ENCODE peak calls at places on chromosomes 4 and X, in four cellular contexts. L is IMR-90, Q is H9, M is H1. W is an unnamed sample.

GRCh38 chr4:163493643-163494359 is 689 bp upstream of the TMA16 start:
- DNase-seq in M (no peak), L (no peak), Q (no peak), W (no peak)

GRCh38 chr4:1870578-1871443 is at the start of gene NSD2:
- DNase-seq in M (no peak), Q (peak), L (peak), W (peak)

GRCh38 chr4:8319061-8319460 is 49.5 kb downstream of the HTRA3 start:
- DNase-seq in M (no peak), L (no peak), Q (no peak), W (no peak)

GRCh38 chr4:21512351-21512750 is 436.2 kb downstream of the KCNIP4 start:
- DNase-seq in L (peak), M (no peak), Q (no peak), W (peak)

GRCh38 chr4:40446785-40447184 is 111.7 kb downstream of the CHRNA9 start:
- DNase-seq in L (peak), Q (no peak), M (no peak), W (peak)

GRCh38 chr4:66123195-66123594 is 452.9 kb upstream of the EPHA5 start:
- DNase-seq in L (no peak), M (no peak), Q (no peak), W (no peak)

GRCh38 chr4:142404191-142404611 is 441.9 kb downstream of the INPP4B start:
- DNase-seq in M (no peak), L (peak), Q (no peak), W (no peak)

GRCh38 chrX:150360331-150360730 is 2.8 kb upstream of the MAMLD1 start:
- DNase-seq in L (no peak), M (no peak), Q (no peak), W (no peak)

GRCh38 chr4:2356123-2357069 is 62.0 kb downstream of the ZFYVE28 start:
- DNase-seq in Q (no peak), M (no peak), L (no peak), W (no peak)

GRCh38 chr4:183348706-183349659 is 26.8 kb upstream of the CLDN24 start:
- DNase-seq in L (peak), Q (no peak), M (no peak), W (peak)

DNA sequence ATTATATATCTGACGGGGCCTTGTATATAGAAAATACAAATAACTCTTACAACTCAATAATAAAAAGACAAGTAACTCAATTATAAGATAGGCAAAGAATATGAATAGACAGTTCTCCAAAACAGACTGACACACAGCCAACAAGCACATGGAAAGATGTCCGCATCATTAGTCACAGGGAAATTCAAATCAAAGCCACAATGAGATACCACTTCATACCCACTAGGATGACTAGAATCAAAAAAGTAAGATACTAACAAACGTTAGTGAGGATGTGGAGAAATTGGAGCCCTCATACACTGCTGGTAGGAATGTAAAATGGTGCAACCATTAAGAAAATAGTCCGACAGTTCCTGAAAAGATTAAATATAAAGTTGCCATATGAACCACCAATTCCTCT is 115.7 kb downstream of the RCHY1 start:
- DNase-seq in M (no peak), L (no peak), Q (no peak), W (no peak)
- H3K56ac ChIP-seq in M (no peak), L (no peak), Q (no peak), W (no peak)

GRCh38 chr4:112253382-112254000 is 21.9 kb downstream of the AP1AR start:
- DNase-seq in M (no peak), L (no peak), Q (no peak), W (peak)
- H3K56ac ChIP-seq in M (no peak), L (no peak), Q (no peak), W (no peak)

GRCh38 chrX:24862343-24862742 is 153.4 kb downstream of the ARX start:
- DNase-seq in L (peak), M (no peak), Q (no peak), W (no peak)
- H3K56ac ChIP-seq in L (no peak), M (no peak), Q (no peak), W (no peak)

GRCh38 chr4:111837761-111838160 is 307.5 kb upstream of the FAM241A start:
- DNase-seq in L (no peak), Q (no peak), M (no peak), W (no peak)
- H3K56ac ChIP-seq in L (no peak), Q (no peak), M (no peak), W (no peak)

DNA sequence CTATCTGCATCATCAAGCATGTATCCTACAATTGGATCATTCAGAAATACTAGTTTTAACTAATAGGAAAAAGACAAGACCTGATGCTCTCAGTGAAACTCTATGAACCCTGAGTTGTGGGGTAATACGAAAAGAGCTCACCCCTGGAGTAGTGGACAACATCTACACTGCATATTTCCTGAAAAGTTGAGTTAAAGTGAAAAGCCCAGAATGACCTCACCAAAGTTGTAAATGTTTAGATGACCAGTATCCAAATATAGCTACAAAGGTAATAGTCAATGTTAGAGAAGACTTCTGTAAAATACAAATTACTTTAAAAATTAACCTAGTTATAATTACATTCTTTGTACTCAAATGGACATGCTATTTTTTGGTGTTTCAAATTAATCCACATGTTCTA is 52.8 kb upstream of the SRPX start:
- DNase-seq in Q (no peak), L (peak), M (no peak), W (no peak)
- H3K56ac ChIP-seq in Q (no peak), L (no peak), M (no peak), W (no peak)

GRCh38 chr4:169332595-169332994 is 61.8 kb upstream of the SH3RF1 start:
- DNase-seq in L (no peak), Q (no peak), M (no peak), W (no peak)
- H3K56ac ChIP-seq in L (no peak), Q (no peak), M (no peak), W (peak)

DNA sequence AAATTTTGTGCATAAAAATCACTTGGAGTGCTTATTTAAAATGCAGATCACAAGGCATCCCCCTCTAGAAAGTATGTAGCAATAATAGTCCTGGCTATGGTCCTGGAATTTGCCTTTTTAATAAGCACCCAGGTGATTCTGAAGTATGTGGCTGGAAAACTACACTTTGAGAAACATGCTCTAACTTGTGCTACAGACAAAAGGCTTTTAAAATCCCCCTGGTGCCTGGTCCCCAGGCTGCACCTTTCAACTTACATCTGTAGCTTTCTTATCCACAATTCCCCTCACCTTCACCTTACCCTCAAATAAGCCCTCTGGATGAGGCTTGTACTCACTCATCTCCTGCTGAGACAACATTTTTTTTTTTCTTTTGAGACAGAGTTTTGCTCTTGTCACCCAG is 21.1 kb downstream of the ART3 start:
- DNase-seq in L (no peak), Q (no peak), M (no peak), W (no peak)
- H3K56ac ChIP-seq in L (no peak), Q (no peak), M (no peak), W (no peak)

W was measured in mesendoderm.